ENCODE peak calls at places on chromosomes 11 and 22, in four cellular contexts. A is kidney tubule cell, W is colonic mucosa, C is RWPE1. B is an unnamed sample.

GRCh38 chr11:69483696-69484426 is 2.4 kb downstream of the LINC01488 start:
- DNase-seq in A (no peak), W (no peak), C (no peak), B (no peak)

GRCh38 chr11:118914178-118914918 is 11.4 kb downstream of the BCL9L start:
- DNase-seq in A (peak; percentile 89), W (peak; percentile 72), C (no peak), B (peak; percentile 71)

GRCh38 chr11:59802639-59803176 is 7.9 kb downstream of the MRPL16 start:
- DNase-seq in A (peak; percentile 62), W (peak; percentile 60), C (peak; percentile 43), B (peak; percentile 62)

GRCh38 chr11:73271936-73272679 is at the start of gene P2RY6:
- DNase-seq in A (peak; percentile 62), W (no peak), C (peak; percentile 64), B (peak; percentile 95)

GRCh38 chr11:13278620-13279486 is 1.3 kb downstream of the BMAL1 start:
- DNase-seq in A (peak; percentile 13), W (no peak), C (no peak), B (peak; percentile 27)

GRCh38 chr22:36737776-36738175 is 34.2 kb upstream of the CACNG2 start:
- DNase-seq in A (no peak), W (peak; percentile 81), C (no peak), B (no peak)

GRCh38 chr11:72813740-72814138 is 472 bp upstream of the ATG16L2 start:
- DNase-seq in A (peak; percentile 86), W (peak; percentile 86), C (peak; percentile 70), B (peak; percentile 82)

GRCh38 chr11:93225642-93226041 is 27.9 kb upstream of the SLC36A4 start:
- DNase-seq in A (peak; percentile 14), W (no peak), C (peak; percentile 8), B (peak; percentile 29)

GRCh38 chr11:121890377-121890776 is 225.6 kb downstream of the BLID start:
- DNase-seq in A (peak; percentile 73), W (no peak), C (no peak), B (peak; percentile 99)

GRCh38 chr11:117189191-117189940 is 9.8 kb upstream of the TAGLN start:
- DNase-seq in A (no peak), W (peak; percentile 33), C (no peak), B (no peak)

GRCh38 chr11:104905271-104905670 is 7.0 kb upstream of the CASP12 start:
- DNase-seq in A (no peak), W (no peak), C (no peak), B (no peak)

GRCh38 chr11:3849297-3849874 is 6.1 kb upstream of the STIM1 start:
- DNase-seq in A (peak; percentile 46), W (peak; percentile 56), C (peak; percentile 49), B (peak; percentile 52)

GRCh38 chr11:69721745-69722144 is 17.9 kb upstream of the FGF19 start:
- DNase-seq in A (peak; percentile 17), W (no peak), C (peak; percentile 21), B (peak; percentile 46)

GRCh38 chr11:121688860-121689614 is 236.3 kb upstream of the SORL1-AS1 start:
- DNase-seq in A (peak; percentile 88), W (no peak), C (no peak), B (peak; percentile 96)

GRCh38 chr11:75242722-75243600 is 2.4 kb downstream of the TPBGL start:
- DNase-seq in A (no peak), W (no peak), C (no peak), B (no peak)

GRCh38 chr22:30838111-30838510 is 130.5 kb downstream of the MORC2 start:
- DNase-seq in A (no peak), W (no peak), C (no peak), B (no peak)

GRCh38 chr11:65329944-65330403 is 3.7 kb upstream of the DPF2 start:
- DNase-seq in A (peak; percentile 88), W (peak; percentile 96), C (peak; percentile 61), B (peak; percentile 84)

GRCh38 chr11:20631525-20632168 is 32.2 kb downstream of the SLC6A5 start:
- DNase-seq in A (no peak), W (no peak), C (peak; percentile 24), B (no peak)

GRCh38 chr11:134120143-134120850 is 51.4 kb downstream of the JAM3 start:
- DNase-seq in A (no peak), W (peak; percentile 23), C (peak; percentile 44), B (peak; percentile 25)

GRCh38 chr11:11976476-11977187 is 31.8 kb downstream of the DKK3 start:
- DNase-seq in A (peak; percentile 25), W (peak; percentile 33), C (no peak), B (peak; percentile 66)

GRCh38 chr11:73461335-73461840 is 85.2 kb downstream of the RELT start:
- DNase-seq in A (no peak), W (no peak), C (peak; percentile 3), B (no peak)

GRCh38 chr11:120550007-120550406 is 38.5 kb downstream of the GRIK4 start:
- DNase-seq in A (no peak), W (no peak), C (no peak), B (no peak)

GRCh38 chr22:37931893-37932389 is 21.5 kb downstream of the C22orf23 start:
- DNase-seq in A (no peak), W (no peak), C (no peak), B (no peak)

GRCh38 chr11:134678152-134678551 is 266.1 kb upstream of the B3GAT1 start:
- DNase-seq in A (no peak), W (no peak), C (no peak), B (no peak)

GRCh38 chr11:83572521-83572920 is 286.4 kb upstream of the CCDC90B start:
- DNase-seq in A (no peak), W (no peak), C (no peak), B (no peak)